ENCODE peak calls at places on chromosomes 11 and 22, in five cellular contexts. One of them, this sample, is unnamed.

GRCh38 chr22:22706253-22706940 is 62.0 kb downstream of the GGTLC2 start:
- DNase-seq in HFFc6: no peak
- DNase-seq in nephron progenitor cell: no peak
- DNase-seq in epithelial cell of esophagus: no peak
- DNase-seq in cardiac muscle cell: no peak
- DNase-seq in this sample: no peak

GRCh38 chr11:60265373-60266214 is 14.9 kb upstream of the MS4A4A start:
- DNase-seq in HFFc6: peak
- DNase-seq in nephron progenitor cell: peak
- DNase-seq in epithelial cell of esophagus: peak
- DNase-seq in cardiac muscle cell: peak
- DNase-seq in this sample: peak

GRCh38 chr11:115623021-115623451 is 118.8 kb upstream of the CADM1 start:
- DNase-seq in HFFc6: peak
- DNase-seq in nephron progenitor cell: no peak
- DNase-seq in epithelial cell of esophagus: peak
- DNase-seq in cardiac muscle cell: peak
- DNase-seq in this sample: peak

GRCh38 chr22:48306785-48307570 is 1520.7 kb downstream of the BRD1 start:
- DNase-seq in HFFc6: no peak
- DNase-seq in nephron progenitor cell: no peak
- DNase-seq in epithelial cell of esophagus: no peak
- DNase-seq in cardiac muscle cell: no peak
- DNase-seq in this sample: no peak

GRCh38 chr22:20087319-20088262 is 7.5 kb downstream of the DGCR8 start:
- DNase-seq in HFFc6: no peak
- DNase-seq in nephron progenitor cell: no peak
- DNase-seq in epithelial cell of esophagus: no peak
- DNase-seq in cardiac muscle cell: no peak
- DNase-seq in this sample: no peak

GRCh38 chr11:134181707-134182106 is 42.1 kb downstream of the NCAPD3 start:
- DNase-seq in HFFc6: peak
- DNase-seq in nephron progenitor cell: no peak
- DNase-seq in epithelial cell of esophagus: peak
- DNase-seq in cardiac muscle cell: no peak
- DNase-seq in this sample: no peak

GRCh38 chr11:90717522-90717921 is 494.7 kb upstream of the CHORDC1 start:
- DNase-seq in HFFc6: no peak
- DNase-seq in nephron progenitor cell: no peak
- DNase-seq in epithelial cell of esophagus: no peak
- DNase-seq in cardiac muscle cell: no peak
- DNase-seq in this sample: no peak

GRCh38 chr22:45552580-45553332 is 50.1 kb downstream of the FBLN1 start:
- DNase-seq in HFFc6: peak
- DNase-seq in nephron progenitor cell: peak
- DNase-seq in epithelial cell of esophagus: peak
- DNase-seq in cardiac muscle cell: no peak
- DNase-seq in this sample: peak

GRCh38 chr11:128686745-128687177 is 7.1 kb upstream of the FLI1 start:
- DNase-seq in HFFc6: no peak
- DNase-seq in nephron progenitor cell: peak
- DNase-seq in epithelial cell of esophagus: peak
- DNase-seq in cardiac muscle cell: peak
- DNase-seq in this sample: peak

GRCh38 chr11:18736590-18737148 is 10.7 kb upstream of the IGSF22 start:
- DNase-seq in HFFc6: no peak
- DNase-seq in nephron progenitor cell: no peak
- DNase-seq in epithelial cell of esophagus: no peak
- DNase-seq in cardiac muscle cell: no peak
- DNase-seq in this sample: no peak

GRCh38 chr11:112318193-112318592 is 57.5 kb upstream of the PLET1 start:
- DNase-seq in HFFc6: peak
- DNase-seq in nephron progenitor cell: no peak
- DNase-seq in epithelial cell of esophagus: peak
- DNase-seq in cardiac muscle cell: no peak
- DNase-seq in this sample: peak

This sample was measured in amniotic epithelial cell.